ENCODE peak calls at places on chromosomes 13 and 19, in ten cellular contexts. One of them, this sample, is unnamed.

GRCh38 chr13:27619711-27620376 is 485 bp downstream of the LNX2 start:
- DNase-seq in GDM1: peak
- DNase-seq in left lung: peak
- DNase-seq in Ammon's horn: peak
- DNase-seq in activated CD4-positive, alpha-beta T cell treated with anti-CD3 and anti-CD28 coated beads, Interleukin-2, amount 10 ng/mL, durations not matched to agents 7 days and 5 days: peak
- DNase-seq in activated naive CD4-positive, alpha-beta T cell: no peak
- DNase-seq in stimulated activated CD8-positive, alpha-beta memory T cell treated with anti-CD3 and anti-CD28 coated beads, Interleukin-15, amount 100 ng/mL, for 1 hour: peak
- DNase-seq in neuronal stem cell: no peak
- DNase-seq in spleen: peak
- DNase-seq in H9: no peak
- DNase-seq in this sample: peak

GRCh38 chr13:41054919-41055619 is 6.2 kb upstream of the WBP4 start:
- DNase-seq in GDM1: peak
- DNase-seq in left lung: no peak
- DNase-seq in Ammon's horn: no peak
- DNase-seq in activated CD4-positive, alpha-beta T cell treated with anti-CD3 and anti-CD28 coated beads, Interleukin-2, amount 10 ng/mL, durations not matched to agents 7 days and 5 days: no peak
- DNase-seq in activated naive CD4-positive, alpha-beta T cell: no peak
- DNase-seq in stimulated activated CD8-positive, alpha-beta memory T cell treated with anti-CD3 and anti-CD28 coated beads, Interleukin-15, amount 100 ng/mL, for 1 hour: no peak
- DNase-seq in neuronal stem cell: no peak
- DNase-seq in spleen: no peak
- DNase-seq in H9: no peak
- DNase-seq in this sample: no peak

GRCh38 chr13:55777612-55778011 is 1363.1 kb upstream of the PRR20A start:
- DNase-seq in GDM1: no peak
- DNase-seq in left lung: no peak
- DNase-seq in Ammon's horn: no peak
- DNase-seq in activated CD4-positive, alpha-beta T cell treated with anti-CD3 and anti-CD28 coated beads, Interleukin-2, amount 10 ng/mL, durations not matched to agents 7 days and 5 days: no peak
- DNase-seq in activated naive CD4-positive, alpha-beta T cell: no peak
- DNase-seq in stimulated activated CD8-positive, alpha-beta memory T cell treated with anti-CD3 and anti-CD28 coated beads, Interleukin-15, amount 100 ng/mL, for 1 hour: no peak
- DNase-seq in neuronal stem cell: no peak
- DNase-seq in spleen: no peak
- DNase-seq in H9: no peak
- DNase-seq in this sample: no peak

GRCh38 chr19:40974633-40975037 is 16.4 kb upstream of the CYP2B6 start:
- DNase-seq in GDM1: peak
- DNase-seq in left lung: peak
- DNase-seq in Ammon's horn: peak
- DNase-seq in activated CD4-positive, alpha-beta T cell treated with anti-CD3 and anti-CD28 coated beads, Interleukin-2, amount 10 ng/mL, durations not matched to agents 7 days and 5 days: peak
- DNase-seq in activated naive CD4-positive, alpha-beta T cell: peak
- DNase-seq in stimulated activated CD8-positive, alpha-beta memory T cell treated with anti-CD3 and anti-CD28 coated beads, Interleukin-15, amount 100 ng/mL, for 1 hour: peak
- DNase-seq in neuronal stem cell: peak
- DNase-seq in spleen: peak
- DNase-seq in H9: peak
- DNase-seq in this sample: peak

GRCh38 chr19:39843919-39844793 is 2.0 kb downstream of the FBL start:
- DNase-seq in GDM1: no peak
- DNase-seq in left lung: no peak
- DNase-seq in Ammon's horn: peak
- DNase-seq in activated CD4-positive, alpha-beta T cell treated with anti-CD3 and anti-CD28 coated beads, Interleukin-2, amount 10 ng/mL, durations not matched to agents 7 days and 5 days: peak
- DNase-seq in activated naive CD4-positive, alpha-beta T cell: no peak
- DNase-seq in stimulated activated CD8-positive, alpha-beta memory T cell treated with anti-CD3 and anti-CD28 coated beads, Interleukin-15, amount 100 ng/mL, for 1 hour: no peak
- DNase-seq in neuronal stem cell: no peak
- DNase-seq in spleen: no peak
- DNase-seq in H9: no peak
- DNase-seq in this sample: no peak

GRCh38 chr19:11756965-11757364 is 9.8 kb upstream of the ZNF441 start:
- DNase-seq in GDM1: no peak
- DNase-seq in left lung: no peak
- DNase-seq in Ammon's horn: no peak
- DNase-seq in activated CD4-positive, alpha-beta T cell treated with anti-CD3 and anti-CD28 coated beads, Interleukin-2, amount 10 ng/mL, durations not matched to agents 7 days and 5 days: no peak
- DNase-seq in activated naive CD4-positive, alpha-beta T cell: no peak
- DNase-seq in stimulated activated CD8-positive, alpha-beta memory T cell treated with anti-CD3 and anti-CD28 coated beads, Interleukin-15, amount 100 ng/mL, for 1 hour: no peak
- DNase-seq in neuronal stem cell: no peak
- DNase-seq in spleen: no peak
- DNase-seq in H9: no peak
- DNase-seq in this sample: no peak

GRCh38 chr13:100209857-100210580 is 121.1 kb downstream of the PCCA start:
- DNase-seq in GDM1: no peak
- DNase-seq in left lung: no peak
- DNase-seq in Ammon's horn: no peak
- DNase-seq in activated CD4-positive, alpha-beta T cell treated with anti-CD3 and anti-CD28 coated beads, Interleukin-2, amount 10 ng/mL, durations not matched to agents 7 days and 5 days: no peak
- DNase-seq in activated naive CD4-positive, alpha-beta T cell: no peak
- DNase-seq in stimulated activated CD8-positive, alpha-beta memory T cell treated with anti-CD3 and anti-CD28 coated beads, Interleukin-15, amount 100 ng/mL, for 1 hour: no peak
- DNase-seq in neuronal stem cell: no peak
- DNase-seq in spleen: no peak
- DNase-seq in H9: no peak
- DNase-seq in this sample: no peak

GRCh38 chr19:32067686-32068085 is 277.7 kb upstream of the ZNF507 start:
- DNase-seq in GDM1: no peak
- DNase-seq in left lung: no peak
- DNase-seq in Ammon's horn: no peak
- DNase-seq in activated CD4-positive, alpha-beta T cell treated with anti-CD3 and anti-CD28 coated beads, Interleukin-2, amount 10 ng/mL, durations not matched to agents 7 days and 5 days: no peak
- DNase-seq in activated naive CD4-positive, alpha-beta T cell: no peak
- DNase-seq in stimulated activated CD8-positive, alpha-beta memory T cell treated with anti-CD3 and anti-CD28 coated beads, Interleukin-15, amount 100 ng/mL, for 1 hour: no peak
- DNase-seq in neuronal stem cell: peak
- DNase-seq in spleen: no peak
- DNase-seq in H9: peak
- DNase-seq in this sample: no peak

GRCh38 chr13:102913924-102914628 is 68.2 kb downstream of the ERCC5 start:
- DNase-seq in GDM1: no peak
- DNase-seq in left lung: no peak
- DNase-seq in Ammon's horn: peak
- DNase-seq in activated CD4-positive, alpha-beta T cell treated with anti-CD3 and anti-CD28 coated beads, Interleukin-2, amount 10 ng/mL, durations not matched to agents 7 days and 5 days: no peak
- DNase-seq in activated naive CD4-positive, alpha-beta T cell: no peak
- DNase-seq in stimulated activated CD8-positive, alpha-beta memory T cell treated with anti-CD3 and anti-CD28 coated beads, Interleukin-15, amount 100 ng/mL, for 1 hour: no peak
- DNase-seq in neuronal stem cell: no peak
- DNase-seq in spleen: no peak
- DNase-seq in H9: no peak
- DNase-seq in this sample: no peak

GRCh38 chr19:27779953-27780352 is 1433.0 kb downstream of the UQCRFS1 start:
- DNase-seq in GDM1: peak
- DNase-seq in left lung: no peak
- DNase-seq in Ammon's horn: no peak
- DNase-seq in activated CD4-positive, alpha-beta T cell treated with anti-CD3 and anti-CD28 coated beads, Interleukin-2, amount 10 ng/mL, durations not matched to agents 7 days and 5 days: no peak
- DNase-seq in activated naive CD4-positive, alpha-beta T cell: no peak
- DNase-seq in stimulated activated CD8-positive, alpha-beta memory T cell treated with anti-CD3 and anti-CD28 coated beads, Interleukin-15, amount 100 ng/mL, for 1 hour: no peak
- DNase-seq in neuronal stem cell: no peak
- DNase-seq in spleen: no peak
- DNase-seq in H9: no peak
- DNase-seq in this sample: no peak

GRCh38 chr13:70792121-70792520 is 683.9 kb upstream of the KLHL1 start:
- DNase-seq in GDM1: no peak
- DNase-seq in left lung: no peak
- DNase-seq in Ammon's horn: no peak
- DNase-seq in activated CD4-positive, alpha-beta T cell treated with anti-CD3 and anti-CD28 coated beads, Interleukin-2, amount 10 ng/mL, durations not matched to agents 7 days and 5 days: no peak
- DNase-seq in activated naive CD4-positive, alpha-beta T cell: no peak
- DNase-seq in stimulated activated CD8-positive, alpha-beta memory T cell treated with anti-CD3 and anti-CD28 coated beads, Interleukin-15, amount 100 ng/mL, for 1 hour: no peak
- DNase-seq in neuronal stem cell: no peak
- DNase-seq in spleen: no peak
- DNase-seq in H9: no peak
- DNase-seq in this sample: no peak

GRCh38 chr13:63287926-63288325 is 1872.3 kb upstream of the PCDH20 start:
- DNase-seq in GDM1: no peak
- DNase-seq in left lung: no peak
- DNase-seq in Ammon's horn: no peak
- DNase-seq in activated CD4-positive, alpha-beta T cell treated with anti-CD3 and anti-CD28 coated beads, Interleukin-2, amount 10 ng/mL, durations not matched to agents 7 days and 5 days: no peak
- DNase-seq in activated naive CD4-positive, alpha-beta T cell: no peak
- DNase-seq in stimulated activated CD8-positive, alpha-beta memory T cell treated with anti-CD3 and anti-CD28 coated beads, Interleukin-15, amount 100 ng/mL, for 1 hour: no peak
- DNase-seq in neuronal stem cell: no peak
- DNase-seq in spleen: no peak
- DNase-seq in H9: no peak
- DNase-seq in this sample: no peak

GRCh38 chr13:74191036-74191809 is 57.0 kb upstream of the KLF12 start:
- DNase-seq in GDM1: no peak
- DNase-seq in left lung: no peak
- DNase-seq in Ammon's horn: no peak
- DNase-seq in activated CD4-positive, alpha-beta T cell treated with anti-CD3 and anti-CD28 coated beads, Interleukin-2, amount 10 ng/mL, durations not matched to agents 7 days and 5 days: no peak
- DNase-seq in activated naive CD4-positive, alpha-beta T cell: no peak
- DNase-seq in stimulated activated CD8-positive, alpha-beta memory T cell treated with anti-CD3 and anti-CD28 coated beads, Interleukin-15, amount 100 ng/mL, for 1 hour: no peak
- DNase-seq in neuronal stem cell: peak
- DNase-seq in spleen: no peak
- DNase-seq in H9: no peak
- DNase-seq in this sample: no peak

GRCh38 chr13:33676045-33676699 is 141.8 kb upstream of the RFC3 start:
- DNase-seq in GDM1: no peak
- DNase-seq in left lung: no peak
- DNase-seq in Ammon's horn: peak
- DNase-seq in activated CD4-positive, alpha-beta T cell treated with anti-CD3 and anti-CD28 coated beads, Interleukin-2, amount 10 ng/mL, durations not matched to agents 7 days and 5 days: no peak
- DNase-seq in activated naive CD4-positive, alpha-beta T cell: no peak
- DNase-seq in stimulated activated CD8-positive, alpha-beta memory T cell treated with anti-CD3 and anti-CD28 coated beads, Interleukin-15, amount 100 ng/mL, for 1 hour: no peak
- DNase-seq in neuronal stem cell: no peak
- DNase-seq in spleen: no peak
- DNase-seq in H9: no peak
- DNase-seq in this sample: no peak

GRCh38 chr13:107765724-107766436 is 449.5 kb downstream of the LIG4 start:
- DNase-seq in GDM1: no peak
- DNase-seq in left lung: no peak
- DNase-seq in Ammon's horn: no peak
- DNase-seq in activated CD4-positive, alpha-beta T cell treated with anti-CD3 and anti-CD28 coated beads, Interleukin-2, amount 10 ng/mL, durations not matched to agents 7 days and 5 days: no peak
- DNase-seq in activated naive CD4-positive, alpha-beta T cell: no peak
- DNase-seq in stimulated activated CD8-positive, alpha-beta memory T cell treated with anti-CD3 and anti-CD28 coated beads, Interleukin-15, amount 100 ng/mL, for 1 hour: no peak
- DNase-seq in neuronal stem cell: no peak
- DNase-seq in spleen: no peak
- DNase-seq in H9: no peak
- DNase-seq in this sample: no peak

GRCh38 chr19:53037101-53038097 is 7.1 kb upstream of the ERVV-2 start:
- DNase-seq in GDM1: no peak
- DNase-seq in left lung: peak
- DNase-seq in Ammon's horn: peak
- DNase-seq in activated CD4-positive, alpha-beta T cell treated with anti-CD3 and anti-CD28 coated beads, Interleukin-2, amount 10 ng/mL, durations not matched to agents 7 days and 5 days: peak
- DNase-seq in activated naive CD4-positive, alpha-beta T cell: no peak
- DNase-seq in stimulated activated CD8-positive, alpha-beta memory T cell treated with anti-CD3 and anti-CD28 coated beads, Interleukin-15, amount 100 ng/mL, for 1 hour: no peak
- DNase-seq in neuronal stem cell: no peak
- DNase-seq in spleen: peak
- DNase-seq in H9: peak
- DNase-seq in this sample: peak

GRCh38 chr19:56348289-56348877 is 33.7 kb upstream of the ZSCAN5A start:
- DNase-seq in GDM1: no peak
- DNase-seq in left lung: no peak
- DNase-seq in Ammon's horn: no peak
- DNase-seq in activated CD4-positive, alpha-beta T cell treated with anti-CD3 and anti-CD28 coated beads, Interleukin-2, amount 10 ng/mL, durations not matched to agents 7 days and 5 days: peak
- DNase-seq in activated naive CD4-positive, alpha-beta T cell: no peak
- DNase-seq in stimulated activated CD8-positive, alpha-beta memory T cell treated with anti-CD3 and anti-CD28 coated beads, Interleukin-15, amount 100 ng/mL, for 1 hour: no peak
- DNase-seq in neuronal stem cell: no peak
- DNase-seq in spleen: no peak
- DNase-seq in H9: no peak
- DNase-seq in this sample: no peak

GRCh38 chr13:42680748-42681147 is 100.6 kb upstream of the FAM216B start:
- DNase-seq in GDM1: peak
- DNase-seq in left lung: no peak
- DNase-seq in Ammon's horn: no peak
- DNase-seq in activated CD4-positive, alpha-beta T cell treated with anti-CD3 and anti-CD28 coated beads, Interleukin-2, amount 10 ng/mL, durations not matched to agents 7 days and 5 days: no peak
- DNase-seq in activated naive CD4-positive, alpha-beta T cell: no peak
- DNase-seq in stimulated activated CD8-positive, alpha-beta memory T cell treated with anti-CD3 and anti-CD28 coated beads, Interleukin-15, amount 100 ng/mL, for 1 hour: no peak
- DNase-seq in neuronal stem cell: no peak
- DNase-seq in spleen: no peak
- DNase-seq in H9: no peak
- DNase-seq in this sample: no peak